ENCODE peak calls at places on chromosomes 3 and 15, in nine cellular contexts. A, M, C, G, P, O, Z, E and N are unnamed samples.

GRCh38 chr15:69367231-69367630 is 46.9 kb upstream of the KIF23 start:
- DNase-seq in Z (no peak), A (no peak), M (no peak), G (no peak), E (no peak), C (no peak), P (no peak), O (no peak), N (no peak)

GRCh38 chr3:169550284-169550683 is 113.2 kb downstream of the MECOM start:
- DNase-seq in E (no peak), G (no peak), O (no peak), A (no peak), C (peak; percentile 59), M (no peak), P (no peak), Z (no peak), N (no peak)

GRCh38 chr3:195005759-195006555 is 265.0 kb downstream of the XXYLT1 start:
- DNase-seq in A (no peak), Z (no peak), G (no peak), C (no peak), P (no peak), O (no peak), E (no peak), M (no peak), N (no peak)

GRCh38 chr15:26772588-26773484 is at the start of gene GABRB3:
- DNase-seq in C (peak; percentile 93), E (peak; percentile 66), G (peak; percentile 95), O (no peak), P (no peak), Z (no peak), M (peak; percentile 66), A (peak; percentile 60), N (no peak)

GRCh38 chr3:105827959-105828358 is 40.9 kb downstream of the CBLB start:
- DNase-seq in E (no peak), C (peak; percentile 44), M (no peak), A (no peak), P (peak; percentile 20), G (peak; percentile 16), Z (no peak), O (peak; percentile 93), N (no peak)

GRCh38 chr15:45612790-45613415 is 21.9 kb upstream of the SQOR start:
- DNase-seq in C (peak; percentile 59), Z (no peak), P (peak; percentile 34), O (peak; percentile 58), G (no peak), M (no peak), E (no peak), A (no peak), N (no peak)

GRCh38 chr15:80152896-80153876 is at the start of gene FAH:
- DNase-seq in E (no peak), O (peak; percentile 62), C (peak; percentile 60), A (no peak), M (no peak), P (peak; percentile 46), G (no peak), Z (peak; percentile 29), N (peak; percentile 39)

GRCh38 chr3:53566450-53567145 is 72.2 kb downstream of the CACNA1D start:
- DNase-seq in O (no peak), G (no peak), Z (no peak), E (no peak), C (no peak), A (no peak), P (no peak), M (no peak), N (no peak)

GRCh38 chr3:33642806-33643205 is 75.2 kb downstream of the CLASP2 start:
- DNase-seq in G (no peak), O (no peak), E (no peak), P (no peak), A (no peak), Z (no peak), C (no peak), M (no peak), N (no peak)

GRCh38 chr15:69593981-69594966 is 141.7 kb downstream of the RPLP1 start:
- DNase-seq in M (peak; percentile 73), P (peak; percentile 19), A (peak; percentile 52), Z (no peak), E (peak; percentile 69), G (no peak), O (peak; percentile 93), C (peak; percentile 98), N (no peak)

GRCh38 chr15:35746121-35746520 is 200.2 kb upstream of the DPH6 start:
- DNase-seq in A (no peak), G (no peak), E (no peak), Z (no peak), P (no peak), O (no peak), C (no peak), M (no peak), N (no peak)

GRCh38 chr3:15601399-15602145 is at the start of the genes BTD and HACL1:
- DNase-seq in C (no peak), P (peak; percentile 92), Z (peak; percentile 99), O (peak; percentile 100), G (peak; percentile 98), M (no peak), A (peak; percentile 96), E (peak; percentile 98), N (peak; percentile 98)

GRCh38 chr3:145639207-145639606 is 521.8 kb downstream of the PLOD2 start:
- DNase-seq in Z (no peak), E (no peak), M (no peak), O (no peak), P (no peak), C (no peak), A (no peak), G (no peak), N (no peak)

GRCh38 chr15:56428821-56429458 is 36.0 kb downstream of the MNS1 start:
- DNase-seq in O (peak; percentile 42), G (no peak), C (peak; percentile 54), M (peak; percentile 73), P (peak; percentile 12), A (no peak), Z (no peak), E (no peak), N (no peak)

GRCh38 chr3:127050733-127051132 is 67.8 kb downstream of the PLXNA1 start:
- DNase-seq in M (no peak), O (no peak), A (no peak), P (no peak), Z (no peak), G (no peak), C (no peak), E (peak; percentile 30), N (no peak)